ENCODE peak calls at places on chromosomes 13 and 19, in four cellular contexts. V, B, H and X are unnamed samples.

GRCh38 chr13:59208405-59209195 is 955.1 kb downstream of the DIAPH3 start:
- DNase-seq in H (no peak), B (no peak), V (no peak), X (no peak)

GRCh38 chr19:38034153-38034835 is 127.3 kb downstream of the SIPA1L3 start:
- DNase-seq in H (no peak), V (no peak), B (no peak), X (no peak)

GRCh38 chr19:9848761-9849160 is 13.6 kb downstream of the PIN1 start:
- DNase-seq in V (no peak), H (no peak), B (no peak), X (no peak)

GRCh38 chr19:36850646-36851442 is at the start of gene ZNF345:
- DNase-seq in H (peak), V (peak), B (peak), X (peak)

GRCh38 chr13:82698383-82698782 is 1183.9 kb downstream of the SLITRK1 start:
- DNase-seq in B (no peak), H (no peak), V (no peak), X (no peak)

GRCh38 chr13:59514316-59514715 is 649.4 kb downstream of the DIAPH3 start:
- DNase-seq in B (no peak), V (no peak), H (no peak), X (no peak)

GRCh38 chr19:34733266-34733825 is 697 bp upstream of the ZNF181 start:
- DNase-seq in B (peak), V (peak), H (peak), X (peak)

GRCh38 chr19:45071969-45072790 is 4.1 kb downstream of the ZNF296 start:
- DNase-seq in V (peak), B (no peak), H (no peak), X (no peak)

GRCh38 chr19:4130635-4131438 is 6.9 kb upstream of the MAP2K2 start:
- DNase-seq in V (no peak), B (peak), H (peak), X (no peak)

GRCh38 chr13:75372517-75372916 is 109.5 kb downstream of the TBC1D4 start:
- DNase-seq in B (peak), H (peak), V (no peak), X (peak)

GRCh38 chr13:113122571-113123225 is at the start of gene F10:
- DNase-seq in B (peak), V (peak), H (peak), X (no peak)

DNA sequence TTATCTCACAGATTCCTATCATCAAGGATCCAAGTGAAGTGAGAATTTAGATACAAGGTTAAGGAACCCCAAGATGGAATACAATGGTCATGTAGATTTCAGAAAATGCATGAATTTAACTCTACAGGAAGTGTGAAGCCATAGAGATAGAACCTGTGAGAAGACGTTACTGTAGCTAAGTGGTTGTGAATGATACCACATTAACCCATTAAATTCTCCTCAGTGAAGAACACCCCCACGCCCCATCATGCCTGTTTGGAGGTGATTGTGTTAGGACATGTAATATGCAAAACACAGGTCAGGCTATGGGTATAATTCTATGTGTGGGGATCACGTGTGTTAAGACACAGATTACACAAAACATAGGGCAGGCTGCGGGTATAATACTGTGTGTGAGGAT is 1166.7 kb downstream of the EFNB2 start:
- DNase-seq in B (no peak), V (no peak), H (no peak), X (no peak)
- TF ChIP-seq ELF4 in B (no peak), V (no peak), H (no peak), X (no peak)

GRCh38 chr19:41903161-41903953 is 20.4 kb downstream of the ARHGEF1 start:
- DNase-seq in H (no peak), V (no peak), B (no peak), X (no peak)

GRCh38 chr19:41905273-41906002 is 22.5 kb downstream of the ARHGEF1 start:
- DNase-seq in H (no peak), V (no peak), B (no peak), X (no peak)

GRCh38 chr19:41906271-41906670 is 22.0 kb downstream of the ERFL start:
- DNase-seq in B (no peak), V (no peak), H (no peak), X (no peak)

GRCh38 chr19:41902594-41902993 is 19.6 kb downstream of the ARHGEF1 start:
- DNase-seq in H (no peak), V (no peak), B (no peak), X (no peak)

GRCh38 chr19:41904118-41904870 is 21.3 kb downstream of the ARHGEF1 start:
- DNase-seq in B (no peak), V (no peak), H (peak), X (no peak)
- TF ChIP-seq ELF4 in B (no peak), V (no peak), H (no peak), X (no peak)

GRCh38 chr13:110560606-110561334 is 752 bp downstream of the RAB20 start:
- DNase-seq in B (peak), H (peak), V (no peak), X (peak)

GRCh38 chr13:110559986-110560385 is 1.5 kb downstream of the RAB20 start:
- DNase-seq in V (no peak), B (no peak), H (no peak), X (no peak)

GRCh38 chr13:110562696-110563462 is 1.4 kb upstream of the RAB20 start:
- DNase-seq in B (peak), H (peak), V (no peak), X (no peak)

GRCh38 chr13:110563463-110563774 is 1.9 kb upstream of the RAB20 start:
- DNase-seq in B (no peak), V (no peak), H (no peak), X (no peak)

GRCh38 chr13:110561335-110562033 is at the start of gene RAB20:
- DNase-seq in V (peak), B (peak), H (peak), X (peak)
- TF ChIP-seq ELF4 in V (no peak), B (no peak), H (no peak), X (no peak)

GRCh38 chr19:33376423-33376822 is 2.9 kb downstream of the CEBPG start:
- DNase-seq in H (peak), B (no peak), V (no peak), X (no peak)
- TF ChIP-seq ELF4 in H (no peak), B (no peak), V (no peak), X (no peak)

GRCh38 chr19:11420894-11421606 is 1.9 kb upstream of the RGL3 start:
- DNase-seq in H (no peak), V (peak), B (no peak), X (no peak)
- TF ChIP-seq ELF4 in H (no peak), V (no peak), B (no peak), X (no peak)

DNA sequence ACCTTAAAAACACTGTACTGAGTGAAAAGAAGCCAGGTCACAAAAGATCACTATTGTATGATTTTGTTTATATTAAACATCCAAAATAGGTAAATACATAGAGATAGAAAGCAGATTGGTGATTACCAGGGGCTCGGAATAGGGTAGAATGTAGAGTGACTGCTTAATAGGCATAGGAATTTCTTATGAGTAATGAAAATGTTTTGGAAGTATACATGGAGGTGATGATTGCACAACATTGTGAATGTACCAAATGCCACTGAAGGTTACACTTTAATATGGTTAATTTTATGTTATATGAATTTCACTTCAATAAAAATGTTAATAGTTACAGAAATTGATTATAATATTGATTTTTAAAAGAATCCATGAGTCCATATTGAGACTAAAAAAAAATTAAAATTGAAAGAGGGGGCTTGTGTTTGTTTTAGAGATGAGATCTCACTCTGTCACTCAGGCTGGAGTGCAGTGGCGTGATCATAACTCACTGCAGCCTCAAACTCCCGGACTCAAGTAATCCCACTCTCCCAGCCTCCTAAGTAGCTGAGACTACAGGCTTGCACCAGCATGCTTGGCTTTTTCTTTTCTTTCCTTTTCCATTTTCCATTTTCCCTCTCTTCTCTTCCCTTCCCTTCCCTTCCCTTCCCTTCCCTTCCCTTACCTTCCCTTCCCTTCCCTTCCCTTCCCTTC is 85.1 kb downstream of the FNDC3A start:
- DNase-seq in B (peak), H (no peak), V (no peak), X (no peak)
- TF ChIP-seq ELF4 in B (no peak), H (no peak), V (no peak), X (no peak)

GRCh38 chr13:99164226-99164625 is 36.4 kb upstream of the UBAC2 start:
- DNase-seq in H (no peak), V (no peak), B (no peak), X (no peak)
- TF ChIP-seq ELF4 in H (no peak), V (no peak), B (no peak), X (no peak)

GRCh38 chr19:54137913-54138776 is 583 bp downstream of the CNOT3 start:
- DNase-seq in V (no peak), B (peak), H (no peak), X (no peak)

GRCh38 chr19:54141356-54141755 is 3.8 kb downstream of the CNOT3 start:
- DNase-seq in V (no peak), H (no peak), B (no peak), X (no peak)

GRCh38 chr19:54137114-54137912 is at the start of gene CNOT3:
- DNase-seq in B (peak), H (peak), V (peak), X (peak)

GRCh38 chr19:54136864-54137113 is 773 bp upstream of the CNOT3 start:
- DNase-seq in B (no peak), H (no peak), V (no peak), X (no peak)

DNA sequence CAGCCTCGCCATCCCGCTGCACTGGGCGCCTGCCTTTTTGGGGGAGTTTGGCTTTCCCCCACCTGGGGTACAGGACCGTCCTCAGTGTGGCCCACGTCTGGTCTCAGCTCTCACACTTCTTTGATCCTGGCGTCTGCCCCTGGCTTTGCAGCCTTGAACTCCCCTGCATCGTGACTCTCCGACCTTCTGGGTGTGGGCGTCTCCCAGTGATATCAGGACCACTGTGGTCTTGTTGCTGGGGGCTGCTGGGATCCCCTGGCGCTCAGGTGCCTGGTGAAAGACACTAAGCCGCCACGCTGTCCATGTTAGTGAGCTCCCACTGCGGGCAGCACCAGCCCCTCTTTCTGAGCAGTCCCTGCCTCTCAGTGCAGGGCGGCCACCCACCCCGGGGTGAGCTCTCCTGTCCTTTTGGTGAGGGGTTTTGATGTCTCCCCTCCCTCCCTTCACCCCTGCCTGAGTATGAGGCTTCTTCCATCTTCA is 1.3 kb downstream of the CNOT3 start:
- DNase-seq in V (no peak), H (no peak), B (peak), X (no peak)
- TF ChIP-seq ELF4 in V (no peak), H (no peak), B (no peak), X (no peak)

DNA sequence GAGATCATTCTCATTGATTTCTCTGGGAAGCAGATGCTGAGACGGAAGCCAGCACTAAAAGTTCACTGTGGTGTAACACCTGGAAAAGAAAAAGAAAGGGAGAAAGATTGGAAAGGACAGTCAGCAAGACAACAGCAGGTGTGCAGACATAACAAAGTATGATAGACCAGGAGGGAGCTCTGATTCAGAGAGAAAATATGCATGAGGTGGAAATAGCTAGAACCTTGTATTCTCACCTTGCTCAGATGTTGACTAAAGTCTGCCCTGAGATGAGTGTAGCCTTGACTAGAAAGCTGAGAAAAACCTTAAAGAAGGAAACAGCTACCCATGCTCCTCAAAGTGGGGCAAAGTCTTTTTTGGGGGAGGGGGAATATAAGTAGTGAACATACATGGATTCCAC is 1711.8 kb downstream of the EFNB2 start:
- DNase-seq in V (no peak), B (no peak), H (no peak), X (no peak)
- TF ChIP-seq ELF4 in V (no peak), B (no peak), H (no peak), X (no peak)

DNA sequence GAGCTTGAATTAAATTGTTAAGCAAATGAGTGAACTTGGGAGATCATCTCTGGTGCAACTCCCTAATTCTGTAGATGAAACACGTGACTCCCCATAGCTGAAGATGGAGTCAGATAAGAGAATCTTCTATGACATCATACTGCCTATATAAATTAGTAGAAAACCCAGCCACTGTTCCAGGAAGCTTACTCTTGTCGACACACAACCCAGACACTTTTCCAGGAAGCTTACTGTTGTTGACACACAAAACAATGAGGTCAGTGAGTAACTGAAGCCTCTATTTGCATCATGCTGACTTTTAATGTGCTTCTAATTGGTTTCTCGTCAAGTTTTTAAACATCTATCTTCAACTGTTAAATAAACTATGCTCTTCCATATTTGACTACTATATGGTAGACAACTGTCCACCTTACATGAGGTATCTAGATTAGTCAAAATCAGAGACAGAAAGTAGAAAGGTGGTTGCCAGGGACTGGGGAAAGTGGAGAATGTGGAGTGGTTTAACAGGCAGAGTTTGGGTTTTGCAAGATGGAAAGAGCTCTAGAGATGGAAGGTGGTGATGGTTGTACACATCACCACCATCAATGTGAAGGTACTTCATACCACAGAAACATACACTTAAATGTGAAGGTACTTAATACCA is 168.2 kb downstream of the FGF14 start:
- DNase-seq in V (no peak), B (no peak), H (no peak), X (no peak)
- TF ChIP-seq ELF4 in V (no peak), B (no peak), H (no peak), X (no peak)